ENCODE peak calls at places on chromosomes 2 and 18, in nine cellular contexts. H, L, I, N, J, Z, M, S and B are unnamed samples.

GRCh38 chr2:173752152-173752551 is 213.0 kb downstream of the SP3 start:
- DNase-seq in S (no peak), I (peak), Z (no peak), M (peak), J (no peak), H (no peak), N (no peak), L (no peak), B (peak)

GRCh38 chr18:54859667-54860421 is 31.6 kb downstream of the RAB27B start:
- DNase-seq in H (no peak), Z (no peak), S (no peak), L (no peak), N (no peak), I (no peak), J (no peak), M (no peak), B (no peak)

GRCh38 chr2:118835739-118836410 is 11.6 kb downstream of the EN1 start:
- DNase-seq in N (no peak), I (peak), H (no peak), M (no peak), L (no peak), Z (peak), J (no peak), S (no peak), B (peak)

GRCh38 chr2:134023854-134024253 is 230.0 kb upstream of the MGAT5 start:
- DNase-seq in Z (no peak), J (no peak), S (no peak), N (no peak), I (no peak), H (no peak), M (no peak), L (no peak), B (no peak)

GRCh38 chr2:239067196-239067865 is 219.4 kb downstream of the TWIST2 start:
- DNase-seq in M (no peak), L (no peak), N (no peak), J (no peak), H (no peak), S (no peak), I (no peak), Z (no peak), B (no peak)

GRCh38 chr2:215667544-215668243 is 231.8 kb upstream of the FN1 start:
- DNase-seq in H (no peak), L (no peak), I (no peak), M (no peak), Z (no peak), N (no peak), J (no peak), S (no peak), B (no peak)

GRCh38 chr2:98518106-98518505 is 73.4 kb downstream of the INPP4A start:
- DNase-seq in L (peak), M (peak), J (peak), H (peak), N (no peak), Z (peak), I (peak), S (no peak), B (no peak)

GRCh38 chr2:73020657-73021370 is 50.7 kb downstream of the SFXN5 start:
- DNase-seq in Z (no peak), M (peak), L (no peak), H (no peak), N (no peak), I (no peak), J (no peak), S (peak), B (peak)

GRCh38 chr2:56286936-56287335 is 103.1 kb downstream of the CCDC85A start:
- DNase-seq in J (no peak), H (no peak), I (no peak), N (no peak), L (no peak), M (no peak), Z (no peak), S (no peak), B (no peak)

GRCh38 chr2:88220733-88221132 is 50.6 kb downstream of the THNSL2 start:
- DNase-seq in S (no peak), J (no peak), H (no peak), Z (no peak), I (peak), M (no peak), N (no peak), L (no peak), B (no peak)

GRCh38 chr18:70181015-70181414 is 24.5 kb downstream of the RTTN start:
- DNase-seq in H (no peak), J (no peak), N (peak), I (no peak), M (peak), Z (no peak), L (no peak), S (peak), B (peak)

GRCh38 chr2:7061436-7061779 is 144.2 kb downstream of the RNF144A start:
- DNase-seq in N (no peak), M (no peak), L (no peak), J (no peak), I (no peak), H (no peak), Z (no peak), S (no peak), B (no peak)